ENCODE peak calls at places on chromosomes 12 and 14, in eight cellular contexts. H is fibroblast of lung; X is CD8-positive, alpha-beta T cell; N is tibial artery; O is sigmoid colon; J is psoas muscle; M is thoracic aorta; B is mucosa of descending colon. Z is an unnamed sample.

GRCh38 chr12:11922361-11922760 is 148.4 kb upstream of the BCL2L14 start:
- DNase-seq in H (no peak), X (no peak), N (no peak), O (no peak), J (no peak), M (no peak), B (no peak), Z (no peak)

GRCh38 chr12:49894754-49895153 is 8.9 kb downstream of the FAIM2 start:
- DNase-seq in H (no peak), X (no peak), N (no peak), O (peak; percentile 22), J (no peak), M (no peak), B (no peak), Z (no peak)

GRCh38 chr12:19761465-19761864 is 322.2 kb downstream of the AEBP2 start:
- DNase-seq in H (no peak), X (no peak), N (no peak), O (no peak), J (no peak), M (no peak), B (no peak), Z (no peak)

GRCh38 chr14:90115780-90116179 is 54.0 kb downstream of the KCNK13 start:
- DNase-seq in H (no peak), X (no peak), N (no peak), O (no peak), J (no peak), M (no peak), B (no peak), Z (no peak)

GRCh38 chr12:107169200-107169599 is 75.9 kb upstream of the CRY1 start:
- DNase-seq in H (no peak), X (no peak), N (no peak), O (no peak), J (no peak), M (no peak), B (no peak), Z (no peak)

GRCh38 chr12:109098671-109099070 is 1.3 kb downstream of the UNG start:
- DNase-seq in H (peak; percentile 21), X (no peak), N (no peak), O (no peak), J (no peak), M (no peak), B (no peak), Z (no peak)

GRCh38 chr12:3117144-3117581 is 40.0 kb downstream of the TSPAN9 start:
- DNase-seq in H (peak; percentile 75), X (no peak), N (no peak), O (no peak), J (no peak), M (no peak), B (no peak), Z (peak; percentile 96)

GRCh38 chr12:73361156-73361866 is 1089.1 kb downstream of the TRHDE start:
- DNase-seq in H (no peak), X (no peak), N (no peak), O (no peak), J (no peak), M (no peak), B (no peak), Z (no peak)

GRCh38 chr12:27709932-27710591 is 570 bp upstream of the MRPS35 start:
- DNase-seq in H (peak; percentile 78), X (no peak), N (no peak), O (no peak), J (no peak), M (no peak), B (peak; percentile 56), Z (peak; percentile 72)

GRCh38 chr12:78018146-78018910 is 187.6 kb downstream of the NAV3 start:
- DNase-seq in H (peak; percentile 65), X (no peak), N (no peak), O (peak; percentile 70), J (no peak), M (no peak), B (no peak), Z (peak; percentile 44)

GRCh38 chr12:87383705-87384104 is 645.5 kb downstream of the C12orf50 start:
- DNase-seq in H (no peak), X (no peak), N (no peak), O (no peak), J (no peak), M (no peak), B (no peak), Z (no peak)

GRCh38 chr14:22549304-22549962 is 39.6 kb downstream of the DAD1 start:
- DNase-seq in H (no peak), X (no peak), N (no peak), O (no peak), J (no peak), M (no peak), B (no peak), Z (no peak)

GRCh38 chr12:117538032-117538690 is 176.7 kb upstream of the NOS1 start:
- DNase-seq in H (no peak), X (no peak), N (no peak), O (no peak), J (no peak), M (no peak), B (no peak), Z (no peak)

GRCh38 chr14:76640923-76641395 is 120.3 kb upstream of the VASH1 start:
- DNase-seq in H (no peak), X (no peak), N (no peak), O (peak; percentile 13), J (no peak), M (no peak), B (no peak), Z (no peak)

GRCh38 chr12:30989754-30990153 is 63.2 kb downstream of the TSPAN11 start:
- DNase-seq in H (no peak), X (no peak), N (no peak), O (no peak), J (no peak), M (no peak), B (peak; percentile 43), Z (no peak)

GRCh38 chr12:58765653-58766554 is 154.4 kb downstream of the LRIG3 start:
- DNase-seq in H (no peak), X (no peak), N (no peak), O (no peak), J (no peak), M (no peak), B (no peak), Z (peak; percentile 45)

GRCh38 chr12:57111046-57111698 is at the start of gene STAT6:
- DNase-seq in H (peak; percentile 90), X (peak; percentile 85), N (peak; percentile 93), O (peak; percentile 94), J (peak; percentile 72), M (no peak), B (peak; percentile 86), Z (peak; percentile 84)

GRCh38 chr14:57329833-57330232 is 60.6 kb upstream of the NAA30 start:
- DNase-seq in H (no peak), X (no peak), N (no peak), O (no peak), J (no peak), M (no peak), B (no peak), Z (no peak)

GRCh38 chr12:54977155-54977554 is 7.4 kb downstream of the TESPA1 start:
- DNase-seq in H (peak; percentile 12), X (no peak), N (no peak), O (no peak), J (no peak), M (no peak), B (no peak), Z (peak; percentile 81)

GRCh38 chr12:63948211-63948610 is 103.7 kb downstream of the SRGAP1 start:
- DNase-seq in H (no peak), X (no peak), N (no peak), O (no peak), J (no peak), M (no peak), B (no peak), Z (peak; percentile 36)

GRCh38 chr12:2673966-2674810 is 120.6 kb upstream of the FKBP4 start:
- DNase-seq in H (no peak), X (no peak), N (no peak), O (peak; percentile 52), J (no peak), M (no peak), B (no peak), Z (no peak)

GRCh38 chr12:85279449-85280137 is 427 bp upstream of the ALX1 start:
- DNase-seq in H (no peak), X (no peak), N (no peak), O (peak; percentile 61), J (peak; percentile 10), M (no peak), B (peak; percentile 23), Z (peak; percentile 29)

DNA sequence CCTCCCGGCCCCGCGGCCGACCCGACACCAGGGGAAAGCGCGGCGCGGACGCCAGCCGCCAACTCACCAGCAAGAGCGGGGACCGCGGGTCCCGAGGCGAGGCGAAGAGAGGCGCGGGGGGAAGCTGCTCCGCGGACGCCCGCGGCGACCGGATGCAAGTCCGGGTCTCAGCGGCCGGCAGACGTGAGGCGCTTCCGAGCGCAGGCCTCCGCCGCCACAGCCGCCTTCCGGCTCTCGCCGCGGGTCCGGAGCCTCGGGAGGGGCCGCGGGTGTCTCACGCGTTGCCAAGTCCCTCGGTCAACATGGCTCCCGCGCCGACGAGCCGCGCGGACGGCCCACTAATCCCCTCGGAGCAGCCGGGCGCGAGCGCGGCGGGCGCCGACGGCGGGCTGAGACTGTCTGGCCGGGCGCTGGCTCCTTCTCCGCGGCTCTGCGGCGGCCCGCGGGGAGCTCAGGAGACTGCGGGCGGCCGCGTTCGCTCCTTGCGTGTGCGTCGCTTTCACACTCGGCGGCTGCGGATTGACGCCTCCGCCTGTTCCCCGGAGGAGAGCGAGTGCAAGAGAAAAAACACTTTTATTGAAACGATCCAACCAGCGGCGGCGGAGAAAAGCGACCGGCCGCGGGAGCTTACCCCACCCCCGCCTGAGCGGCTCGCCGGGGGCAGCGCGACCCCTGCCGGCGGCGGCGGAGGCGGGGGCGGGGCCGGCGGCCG is at the start of gene CDK17:
- DNase-seq in H (peak; percentile 89), X (peak; percentile 90), N (peak; percentile 77), O (peak; percentile 94), J (peak; percentile 87), M (peak; percentile 30), B (peak; percentile 91), Z (peak; percentile 90)
- TF ChIP-seq CTCF in H (peak; percentile 21), X (no peak), N (peak; percentile 40), O (no peak), J (peak; percentile 69), M (no peak), B (peak; percentile 54), Z (peak; percentile 40)

GRCh38 chr14:34482463-34482862 is 20.4 kb upstream of the SPTSSA start:
- DNase-seq in H (no peak), X (no peak), N (no peak), O (no peak), J (no peak), M (no peak), B (no peak), Z (no peak)
- H3K4me3 ChIP-seq in H (no peak overlapping the region), X (no peak overlapping the region), N (no peak overlapping the region), O (no peak overlapping the region), J (no peak overlapping the region), M (no peak overlapping the region), B (no peak overlapping the region), Z (no peak overlapping the region)

GRCh38 chr12:95974358-95974757 is 21.8 kb downstream of the HAL start:
- DNase-seq in H (no peak), X (no peak), N (no peak), O (no peak), J (no peak), M (no peak), B (no peak), Z (no peak)
- TF ChIP-seq CTCF in H (no peak), X (no peak), N (no peak), O (no peak), J (no peak), M (no peak), B (no peak), Z (no peak)

DNA sequence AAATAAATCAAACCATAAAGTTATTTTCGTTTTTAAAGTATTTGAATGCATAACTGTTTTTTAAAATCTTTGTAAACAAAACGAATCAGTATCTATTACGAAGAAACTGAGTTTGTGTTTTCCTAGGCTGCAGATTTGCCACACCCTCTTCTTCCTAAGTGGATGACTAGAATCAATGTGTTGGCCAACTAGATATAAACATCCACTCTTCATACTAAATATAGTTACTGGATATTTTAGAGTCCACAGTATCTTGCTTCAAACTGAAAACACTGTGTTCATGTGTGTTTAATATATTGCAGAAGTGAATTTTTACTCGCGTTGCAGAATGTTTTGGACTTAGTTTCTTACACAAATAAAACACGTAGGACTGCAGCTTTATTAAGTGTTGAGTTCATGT is 63.2 kb downstream of the KLHL28 start:
- DNase-seq in H (peak; percentile 54), X (no peak), N (no peak), O (no peak), J (no peak), M (no peak), B (no peak), Z (peak; percentile 5)
- H3K4me3 ChIP-seq in H (peak overlapping the region; percentile 86), X (no peak overlapping the region), N (peak overlapping the region; percentile 77), O (peak overlapping the region; percentile 87), J (peak overlapping the region; percentile 95), M (peak overlapping the region; percentile 84), B (no peak overlapping the region), Z (peak overlapping the region; percentile 74)